ENCODE peak calls at places on chromosome 22, in six cellular contexts. One of them, this sample, is unnamed.
A peak's percentile ranks its signal among the peaks of the same experiment; 100 is the strongest.

GRCh38 chr22:37571258-37571991 is 8.5 kb downstream of the LGALS2 start:
- DNase-seq in H9: no peak
- DNase-seq in mesenchymal stem cell: peak; percentile 33
- DNase-seq in mesendoderm: peak; percentile 54
- DNase-seq in H1: no peak
- DNase-seq in neuronal stem cell: no peak
- DNase-seq in this sample: peak; percentile 72

GRCh38 chr22:49492308-49492707 is 335.4 kb downstream of the BRD1 start:
- DNase-seq in H9: no peak
- DNase-seq in mesenchymal stem cell: no peak
- DNase-seq in mesendoderm: no peak
- DNase-seq in H1: no peak
- DNase-seq in neuronal stem cell: no peak
- DNase-seq in this sample: no peak

GRCh38 chr22:23523746-23524145 is 56.3 kb downstream of the IGLL1 start:
- DNase-seq in H9: no peak
- DNase-seq in mesenchymal stem cell: no peak
- DNase-seq in mesendoderm: no peak
- DNase-seq in H1: no peak
- DNase-seq in neuronal stem cell: no peak
- DNase-seq in this sample: no peak

GRCh38 chr22:24067587-24068376 is 56.7 kb downstream of the CABIN1 start:
- DNase-seq in H9: no peak
- DNase-seq in mesenchymal stem cell: no peak
- DNase-seq in mesendoderm: no peak
- DNase-seq in H1: no peak
- DNase-seq in neuronal stem cell: no peak
- DNase-seq in this sample: no peak

GRCh38 chr22:47039356-47039755 is 276.9 kb downstream of the TBC1D22A start:
- DNase-seq in H9: no peak
- DNase-seq in mesenchymal stem cell: no peak
- DNase-seq in mesendoderm: no peak
- DNase-seq in H1: no peak
- DNase-seq in neuronal stem cell: no peak
- DNase-seq in this sample: no peak

GRCh38 chr22:35596821-35597220 is 20.3 kb downstream of the MB start:
- DNase-seq in H9: no peak
- DNase-seq in mesenchymal stem cell: no peak
- DNase-seq in mesendoderm: no peak
- DNase-seq in H1: no peak
- DNase-seq in neuronal stem cell: no peak
- DNase-seq in this sample: no peak

GRCh38 chr22:35656284-35656752 is 8.1 kb downstream of the APOL6 start:
- DNase-seq in H9: no peak
- DNase-seq in mesenchymal stem cell: peak; percentile 53
- DNase-seq in mesendoderm: peak; percentile 71
- DNase-seq in H1: no peak
- DNase-seq in neuronal stem cell: no peak
- DNase-seq in this sample: peak; percentile 97

GRCh38 chr22:40289991-40290459 is 56.3 kb upstream of the ADSL start:
- DNase-seq in H9: no peak
- DNase-seq in mesenchymal stem cell: peak; percentile 30
- DNase-seq in mesendoderm: no peak
- DNase-seq in H1: no peak
- DNase-seq in neuronal stem cell: no peak
- DNase-seq in this sample: no peak

GRCh38 chr22:39220450-39220849 is 24.3 kb downstream of the PDGFB start:
- DNase-seq in H9: no peak
- DNase-seq in mesenchymal stem cell: no peak
- DNase-seq in mesendoderm: no peak
- DNase-seq in H1: no peak
- DNase-seq in neuronal stem cell: no peak
- DNase-seq in this sample: no peak

GRCh38 chr22:49027122-49027670 is 800.5 kb downstream of the BRD1 start:
- DNase-seq in H9: no peak
- DNase-seq in mesenchymal stem cell: no peak
- DNase-seq in mesendoderm: no peak
- DNase-seq in H1: no peak
- DNase-seq in neuronal stem cell: no peak
- DNase-seq in this sample: no peak

GRCh38 chr22:27348634-27349033 is 452.9 kb downstream of the MN1 start:
- DNase-seq in H9: no peak
- DNase-seq in mesenchymal stem cell: peak; percentile 10
- DNase-seq in mesendoderm: no peak
- DNase-seq in H1: no peak
- DNase-seq in neuronal stem cell: no peak
- DNase-seq in this sample: peak; percentile 0

GRCh38 chr22:48653306-48653705 is 1174.4 kb downstream of the BRD1 start:
- DNase-seq in H9: no peak
- DNase-seq in mesenchymal stem cell: no peak
- DNase-seq in mesendoderm: no peak
- DNase-seq in H1: no peak
- DNase-seq in neuronal stem cell: no peak
- DNase-seq in this sample: no peak

GRCh38 chr22:38973289-38974169 is 8.6 kb upstream of the APOBEC3B start:
- DNase-seq in H9: peak; percentile 80
- DNase-seq in mesenchymal stem cell: peak; percentile 43
- DNase-seq in mesendoderm: peak; percentile 76
- DNase-seq in H1: peak; percentile 80
- DNase-seq in neuronal stem cell: peak; percentile 52
- DNase-seq in this sample: peak; percentile 26

GRCh38 chr22:43263645-43264514 is 76.9 kb upstream of the TTLL12 start:
- DNase-seq in H9: no peak
- DNase-seq in mesenchymal stem cell: peak; percentile 96
- DNase-seq in mesendoderm: peak; percentile 83
- DNase-seq in H1: no peak
- DNase-seq in neuronal stem cell: no peak
- DNase-seq in this sample: peak; percentile 45

GRCh38 chr22:24985824-24986214 is 33.3 kb downstream of the KIAA1671 start:
- DNase-seq in H9: no peak
- DNase-seq in mesenchymal stem cell: peak; percentile 98
- DNase-seq in mesendoderm: peak; percentile 67
- DNase-seq in H1: no peak
- DNase-seq in neuronal stem cell: no peak
- DNase-seq in this sample: no peak

GRCh38 chr22:35172452-35172851 is 84.8 kb upstream of the HMGXB4 start:
- DNase-seq in H9: no peak
- DNase-seq in mesenchymal stem cell: no peak
- DNase-seq in mesendoderm: no peak
- DNase-seq in H1: no peak
- DNase-seq in neuronal stem cell: no peak
- DNase-seq in this sample: no peak

GRCh38 chr22:32781695-32782094 is 19.8 kb upstream of the TIMP3 start:
- DNase-seq in H9: no peak
- DNase-seq in mesenchymal stem cell: peak; percentile 68
- DNase-seq in mesendoderm: no peak
- DNase-seq in H1: no peak
- DNase-seq in neuronal stem cell: no peak
- DNase-seq in this sample: no peak

GRCh38 chr22:20531154-20531403 is 23.7 kb downstream of the MED15 start:
- DNase-seq in H9: no peak
- DNase-seq in mesenchymal stem cell: no peak
- DNase-seq in mesendoderm: no peak
- DNase-seq in H1: no peak
- DNase-seq in neuronal stem cell: no peak
- DNase-seq in this sample: no peak

GRCh38 chr22:47631571-47632102 is 869.2 kb downstream of the TBC1D22A start:
- DNase-seq in H9: no peak
- DNase-seq in mesenchymal stem cell: no peak
- DNase-seq in mesendoderm: no peak
- DNase-seq in H1: no peak
- DNase-seq in neuronal stem cell: no peak
- DNase-seq in this sample: no peak

GRCh38 chr22:38193580-38193979 is 8.2 kb upstream of the MAFF start:
- DNase-seq in H9: no peak
- DNase-seq in mesenchymal stem cell: no peak
- DNase-seq in mesendoderm: no peak
- DNase-seq in H1: no peak
- DNase-seq in neuronal stem cell: no peak
- DNase-seq in this sample: no peak

GRCh38 chr22:49448546-49448945 is 379.1 kb downstream of the BRD1 start:
- DNase-seq in H9: no peak
- DNase-seq in mesenchymal stem cell: no peak
- DNase-seq in mesendoderm: no peak
- DNase-seq in H1: no peak
- DNase-seq in neuronal stem cell: no peak
- DNase-seq in this sample: no peak

GRCh38 chr22:32469799-32470212 is 4.8 kb upstream of the FBXO7 start:
- DNase-seq in H9: no peak
- DNase-seq in mesenchymal stem cell: peak; percentile 91
- DNase-seq in mesendoderm: peak; percentile 45
- DNase-seq in H1: no peak
- DNase-seq in neuronal stem cell: no peak
- DNase-seq in this sample: peak; percentile 14

GRCh38 chr22:19463491-19464469 is 15.2 kb downstream of the UFD1 start:
- DNase-seq in H9: no peak
- DNase-seq in mesenchymal stem cell: peak; percentile 88
- DNase-seq in mesendoderm: no peak
- DNase-seq in H1: no peak
- DNase-seq in neuronal stem cell: no peak
- DNase-seq in this sample: peak; percentile 97

GRCh38 chr22:39176673-39177455 is 24.4 kb upstream of the CBX7 start:
- DNase-seq in H9: peak; percentile 51
- DNase-seq in mesenchymal stem cell: peak; percentile 47
- DNase-seq in mesendoderm: no peak
- DNase-seq in H1: no peak
- DNase-seq in neuronal stem cell: no peak
- DNase-seq in this sample: peak; percentile 34

GRCh38 chr22:40244586-40244985 is 66.9 kb downstream of the TNRC6B start:
- DNase-seq in H9: no peak
- DNase-seq in mesenchymal stem cell: no peak
- DNase-seq in mesendoderm: no peak
- DNase-seq in H1: no peak
- DNase-seq in neuronal stem cell: no peak
- DNase-seq in this sample: no peak

GRCh38 chr22:30239421-30240405 is 6.8 kb downstream of the LIF start:
- DNase-seq in H9: no peak
- DNase-seq in mesenchymal stem cell: peak; percentile 24
- DNase-seq in mesendoderm: no peak
- DNase-seq in H1: no peak
- DNase-seq in neuronal stem cell: no peak
- DNase-seq in this sample: no peak

GRCh38 chr22:30241576-30242371 is 4.8 kb downstream of the LIF start:
- DNase-seq in H9: no peak
- DNase-seq in mesenchymal stem cell: no peak
- DNase-seq in mesendoderm: no peak
- DNase-seq in H1: no peak
- DNase-seq in neuronal stem cell: no peak
- DNase-seq in this sample: no peak

GRCh38 chr22:30238661-30239420 is 7.7 kb downstream of the LIF start:
- DNase-seq in H9: peak; percentile 70
- DNase-seq in mesenchymal stem cell: peak; percentile 46
- DNase-seq in mesendoderm: peak; percentile 60
- DNase-seq in H1: no peak
- DNase-seq in neuronal stem cell: no peak
- DNase-seq in this sample: no peak

GRCh38 chr22:30238136-30238535 is 8.4 kb downstream of the LIF start:
- DNase-seq in H9: no peak
- DNase-seq in mesenchymal stem cell: no peak
- DNase-seq in mesendoderm: no peak
- DNase-seq in H1: no peak
- DNase-seq in neuronal stem cell: no peak
- DNase-seq in this sample: no peak

DNA sequence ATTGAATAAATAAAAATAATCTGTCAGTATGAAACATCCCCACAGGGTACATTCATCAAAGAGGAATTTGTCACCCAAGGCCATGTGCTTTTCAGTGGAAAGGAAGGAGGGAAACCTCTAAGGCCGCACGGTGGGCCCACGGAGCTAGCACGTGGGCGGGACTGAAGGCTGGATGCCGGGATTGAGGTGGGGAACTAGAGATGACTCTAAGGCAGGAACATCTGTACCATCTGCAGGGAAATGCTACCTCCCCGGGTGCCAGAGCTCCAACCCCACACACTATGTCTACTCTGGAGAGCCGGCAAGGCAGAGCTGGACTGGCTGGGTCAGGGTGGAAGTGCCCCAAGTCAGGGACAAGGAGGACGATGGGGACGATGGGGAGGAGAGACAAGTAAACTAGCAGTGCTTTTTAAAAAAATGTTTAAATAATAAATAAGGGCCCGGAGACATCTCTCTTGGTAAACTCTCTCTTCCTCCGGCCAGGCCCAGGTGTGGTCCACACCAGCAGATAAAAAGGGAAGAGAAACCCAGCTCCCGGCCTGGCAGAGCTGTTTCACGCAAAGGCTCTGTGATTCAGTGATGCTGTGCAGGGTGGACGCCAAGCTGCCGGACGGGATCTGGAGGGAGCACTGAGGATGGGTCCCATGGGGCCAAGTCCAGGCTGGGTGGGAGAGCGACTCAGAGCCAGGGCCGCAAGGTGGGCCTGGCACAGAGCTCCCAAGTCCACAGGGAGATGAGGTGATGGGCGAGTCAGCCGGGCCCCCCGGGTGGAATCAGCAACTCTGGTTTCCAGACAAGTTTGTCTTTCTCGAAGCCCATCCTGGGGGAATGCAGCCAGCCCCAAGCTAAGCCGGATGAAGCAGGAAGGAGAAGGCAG is 5.8 kb downstream of the LIF start:
- DNase-seq in H9: no peak
- DNase-seq in mesenchymal stem cell: no peak
- DNase-seq in mesendoderm: no peak
- DNase-seq in H1: no peak
- DNase-seq in neuronal stem cell: no peak
- DNase-seq in this sample: no peak
- H2BK5ac ChIP-seq in H9: no peak overlapping the region
- H2BK5ac ChIP-seq in mesenchymal stem cell: peak overlapping the region; percentile 74
- H2BK5ac ChIP-seq in mesendoderm: no peak overlapping the region
- H2BK5ac ChIP-seq in H1: no peak overlapping the region
- H2BK5ac ChIP-seq in neuronal stem cell: peak overlapping the region; percentile 57
- H2BK5ac ChIP-seq in this sample: no peak overlapping the region

DNA sequence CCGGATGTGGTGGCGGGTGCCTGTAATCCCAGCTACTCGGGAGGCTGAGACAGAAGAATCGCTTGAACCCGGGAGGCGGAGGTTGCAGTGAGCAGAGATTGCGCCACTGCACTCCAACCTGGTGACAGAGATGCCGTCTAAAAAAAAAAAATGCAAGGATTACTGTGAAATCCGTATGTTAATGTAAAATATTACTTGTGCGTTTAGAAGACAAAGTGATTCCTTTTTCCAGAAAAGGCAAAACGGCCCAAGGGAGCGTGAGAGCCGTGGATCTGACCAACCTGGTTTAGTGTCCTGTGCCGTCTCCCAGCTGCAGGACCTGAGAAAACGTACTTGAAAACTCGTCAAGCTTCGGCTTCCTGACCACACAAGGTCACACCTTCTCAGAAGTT is 905 bp downstream of the HDHD5 start:
- DNase-seq in H9: no peak
- DNase-seq in mesenchymal stem cell: no peak
- DNase-seq in mesendoderm: no peak
- DNase-seq in H1: no peak
- DNase-seq in neuronal stem cell: no peak
- DNase-seq in this sample: no peak
- H2AK5ac ChIP-seq in H9: no peak overlapping the region
- H2AK5ac ChIP-seq in mesenchymal stem cell: no peak overlapping the region
- H2AK5ac ChIP-seq in mesendoderm: no peak overlapping the region
- H2AK5ac ChIP-seq in H1: no peak overlapping the region
- H2AK5ac ChIP-seq in neuronal stem cell: no peak overlapping the region
- H2AK5ac ChIP-seq in this sample: no peak overlapping the region

GRCh38 chr22:41418717-41419116 is 27.9 kb downstream of the TOB2 start:
- DNase-seq in H9: no peak
- DNase-seq in mesenchymal stem cell: no peak
- DNase-seq in mesendoderm: no peak
- DNase-seq in H1: no peak
- DNase-seq in neuronal stem cell: no peak
- DNase-seq in this sample: no peak
- H3K27ac ChIP-seq in H9: no peak overlapping the region
- H3K27ac ChIP-seq in mesenchymal stem cell: no peak overlapping the region
- H3K27ac ChIP-seq in mesendoderm: no peak overlapping the region
- H3K27ac ChIP-seq in H1: no peak overlapping the region
- H3K27ac ChIP-seq in neuronal stem cell: no peak overlapping the region
- H3K27ac ChIP-seq in this sample: no peak overlapping the region

GRCh38 chr22:45731798-45732495 is 60.3 kb downstream of the ATXN10 start:
- DNase-seq in H9: no peak
- DNase-seq in mesenchymal stem cell: peak; percentile 47
- DNase-seq in mesendoderm: peak; percentile 38
- DNase-seq in H1: no peak
- DNase-seq in neuronal stem cell: no peak
- DNase-seq in this sample: no peak
- H2BK5ac ChIP-seq in H9: no peak overlapping the region
- H2BK5ac ChIP-seq in mesenchymal stem cell: no peak overlapping the region
- H2BK5ac ChIP-seq in mesendoderm: no peak overlapping the region
- H2BK5ac ChIP-seq in H1: no peak overlapping the region
- H2BK5ac ChIP-seq in neuronal stem cell: no peak overlapping the region
- H2BK5ac ChIP-seq in this sample: peak overlapping the region; percentile 64